ENCODE peak calls at places on chromosomes 7 and 10, in four cellular contexts. One of them, this sample, is unnamed.

GRCh38 chr10:24419067-24419466 is 210.1 kb downstream of the KIAA1217 start:
- DNase-seq in fibroblast of pulmonary artery: no peak
- DNase-seq in body of pancreas: no peak
- DNase-seq in cardiac muscle cell: no peak
- DNase-seq in this sample: no peak

GRCh38 chr10:88831709-88832108 is 19.9 kb downstream of the ANKRD22 start:
- DNase-seq in fibroblast of pulmonary artery: no peak
- DNase-seq in body of pancreas: no peak
- DNase-seq in cardiac muscle cell: no peak
- DNase-seq in this sample: no peak

GRCh38 chr10:126137557-126138221 is 241.3 kb downstream of the FANK1 start:
- DNase-seq in fibroblast of pulmonary artery: no peak
- DNase-seq in body of pancreas: no peak
- DNase-seq in cardiac muscle cell: no peak
- DNase-seq in this sample: no peak

GRCh38 chr10:29648983-29649268 is 14.2 kb upstream of the SVIL start:
- DNase-seq in fibroblast of pulmonary artery: peak; percentile 42
- DNase-seq in body of pancreas: no peak
- DNase-seq in cardiac muscle cell: no peak
- DNase-seq in this sample: no peak

GRCh38 chr10:31926765-31927596 is 1.6 kb downstream of the ARHGAP12 start:
- DNase-seq in fibroblast of pulmonary artery: no peak
- DNase-seq in body of pancreas: no peak
- DNase-seq in cardiac muscle cell: peak; percentile 37
- DNase-seq in this sample: peak; percentile 16

GRCh38 chr10:79148452-79149344 is 79.9 kb downstream of the ZMIZ1 start:
- DNase-seq in fibroblast of pulmonary artery: no peak
- DNase-seq in body of pancreas: peak; percentile 74
- DNase-seq in cardiac muscle cell: no peak
- DNase-seq in this sample: no peak

GRCh38 chr7:100626530-100627237 is 14.3 kb downstream of the MOSPD3 start:
- DNase-seq in fibroblast of pulmonary artery: peak; percentile 85
- DNase-seq in body of pancreas: peak; percentile 80
- DNase-seq in cardiac muscle cell: peak; percentile 81
- DNase-seq in this sample: peak; percentile 87

GRCh38 chr7:117190746-117191435 is 132.0 kb downstream of the WNT2 start:
- DNase-seq in fibroblast of pulmonary artery: no peak
- DNase-seq in body of pancreas: no peak
- DNase-seq in cardiac muscle cell: no peak
- DNase-seq in this sample: no peak

GRCh38 chr7:151292850-151293249 is 44.4 kb upstream of the SMARCD3 start:
- DNase-seq in fibroblast of pulmonary artery: no peak
- DNase-seq in body of pancreas: no peak
- DNase-seq in cardiac muscle cell: no peak
- DNase-seq in this sample: no peak

GRCh38 chr7:66669088-66669487 is 40.4 kb downstream of the KCTD7 start:
- DNase-seq in fibroblast of pulmonary artery: no peak
- DNase-seq in body of pancreas: no peak
- DNase-seq in cardiac muscle cell: no peak
- DNase-seq in this sample: no peak

GRCh38 chr10:61486251-61486650 is 33.1 kb upstream of the TMEM26 start:
- DNase-seq in fibroblast of pulmonary artery: no peak
- DNase-seq in body of pancreas: no peak
- DNase-seq in cardiac muscle cell: no peak
- DNase-seq in this sample: no peak

GRCh38 chr10:92183199-92183598 is 107.7 kb downstream of the CPEB3 start:
- DNase-seq in fibroblast of pulmonary artery: no peak
- DNase-seq in body of pancreas: no peak
- DNase-seq in cardiac muscle cell: no peak
- DNase-seq in this sample: no peak

GRCh38 chr7:33854178-33854577 is 51.2 kb upstream of the BMPER start:
- DNase-seq in fibroblast of pulmonary artery: peak; percentile 44
- DNase-seq in body of pancreas: no peak
- DNase-seq in cardiac muscle cell: no peak
- DNase-seq in this sample: no peak

GRCh38 chr7:28686418-28686800 is 271.7 kb downstream of the TRIL start:
- DNase-seq in fibroblast of pulmonary artery: peak; percentile 80
- DNase-seq in body of pancreas: peak; percentile 20
- DNase-seq in cardiac muscle cell: peak; percentile 26
- DNase-seq in this sample: peak; percentile 14

GRCh38 chr10:42996588-42996987 is 80.3 kb upstream of the RET start:
- DNase-seq in fibroblast of pulmonary artery: no peak
- DNase-seq in body of pancreas: no peak
- DNase-seq in cardiac muscle cell: no peak
- DNase-seq in this sample: no peak

GRCh38 chr10:31515819-31516402 is 196.9 kb downstream of the ZEB1 start:
- DNase-seq in fibroblast of pulmonary artery: no peak
- DNase-seq in body of pancreas: no peak
- DNase-seq in cardiac muscle cell: no peak
- DNase-seq in this sample: no peak

GRCh38 chr7:2554654-2555053 is 670 bp downstream of the BRAT1 start:
- DNase-seq in fibroblast of pulmonary artery: no peak
- DNase-seq in body of pancreas: no peak
- DNase-seq in cardiac muscle cell: peak; percentile 38
- DNase-seq in this sample: no peak

GRCh38 chr10:4352566-4352961 is 473.4 kb upstream of the AKR1E2 start:
- DNase-seq in fibroblast of pulmonary artery: peak; percentile 72
- DNase-seq in body of pancreas: peak; percentile 57
- DNase-seq in cardiac muscle cell: no peak
- DNase-seq in this sample: no peak

GRCh38 chr7:88396948-88397322 is 90.2 kb upstream of the STEAP4 start:
- DNase-seq in fibroblast of pulmonary artery: no peak
- DNase-seq in body of pancreas: no peak
- DNase-seq in cardiac muscle cell: no peak
- DNase-seq in this sample: no peak

GRCh38 chr7:111030358-111030735 is 60.6 kb upstream of the LRRN3 start:
- DNase-seq in fibroblast of pulmonary artery: peak; percentile 21
- DNase-seq in body of pancreas: no peak
- DNase-seq in cardiac muscle cell: no peak
- DNase-seq in this sample: no peak

GRCh38 chr7:28958235-28958945 is at the start of gene TRIL:
- DNase-seq in fibroblast of pulmonary artery: peak; percentile 81
- DNase-seq in body of pancreas: peak; percentile 61
- DNase-seq in cardiac muscle cell: peak; percentile 69
- DNase-seq in this sample: peak; percentile 69

GRCh38 chr10:121216721-121217181 is 365.6 kb downstream of the WDR11 start:
- DNase-seq in fibroblast of pulmonary artery: no peak
- DNase-seq in body of pancreas: no peak
- DNase-seq in cardiac muscle cell: no peak
- DNase-seq in this sample: no peak

GRCh38 chr7:343227-343822 is 53.4 kb downstream of the FOXL3 start:
- DNase-seq in fibroblast of pulmonary artery: no peak
- DNase-seq in body of pancreas: no peak
- DNase-seq in cardiac muscle cell: peak; percentile 60
- DNase-seq in this sample: peak; percentile 41

GRCh38 chr7:127769696-127770400 is 117.9 kb downstream of the SND1 start:
- DNase-seq in fibroblast of pulmonary artery: peak; percentile 50
- DNase-seq in body of pancreas: no peak
- DNase-seq in cardiac muscle cell: no peak
- DNase-seq in this sample: no peak

GRCh38 chr7:120272896-120273475 is at the start of gene KCND2:
- DNase-seq in fibroblast of pulmonary artery: peak; percentile 6
- DNase-seq in body of pancreas: no peak
- DNase-seq in cardiac muscle cell: peak; percentile 43
- DNase-seq in this sample: peak; percentile 69

GRCh38 chr7:135704074-135704473 is 23.9 kb downstream of the SLC13A4 start:
- DNase-seq in fibroblast of pulmonary artery: no peak
- DNase-seq in body of pancreas: no peak
- DNase-seq in cardiac muscle cell: no peak
- DNase-seq in this sample: no peak

GRCh38 chr7:27175005-27175625 is 995 bp upstream of the HOXA10 start:
- DNase-seq in fibroblast of pulmonary artery: no peak
- DNase-seq in body of pancreas: no peak
- DNase-seq in cardiac muscle cell: no peak
- DNase-seq in this sample: peak; percentile 36

GRCh38 chr10:108086502-108086901 is 922.0 kb upstream of the SORCS1 start:
- DNase-seq in fibroblast of pulmonary artery: no peak
- DNase-seq in body of pancreas: no peak
- DNase-seq in cardiac muscle cell: no peak
- DNase-seq in this sample: no peak

GRCh38 chr10:110007171-110007700 is 548 bp upstream of the ADD3 start:
- DNase-seq in fibroblast of pulmonary artery: no peak
- DNase-seq in body of pancreas: no peak
- DNase-seq in cardiac muscle cell: no peak
- DNase-seq in this sample: no peak

GRCh38 chr7:43647314-43647691 is 64.4 kb downstream of the STK17A start:
- DNase-seq in fibroblast of pulmonary artery: peak; percentile 84
- DNase-seq in body of pancreas: no peak
- DNase-seq in cardiac muscle cell: peak; percentile 25
- DNase-seq in this sample: no peak

GRCh38 chr10:42876476-42876875 is 93.9 kb downstream of the BMS1 start:
- DNase-seq in fibroblast of pulmonary artery: no peak
- DNase-seq in body of pancreas: no peak
- DNase-seq in cardiac muscle cell: no peak
- DNase-seq in this sample: no peak

GRCh38 chr10:43409385-43410109 is 561 bp upstream of the HNRNPF start:
- DNase-seq in fibroblast of pulmonary artery: no peak
- DNase-seq in body of pancreas: peak; percentile 58
- DNase-seq in cardiac muscle cell: no peak
- DNase-seq in this sample: no peak

GRCh38 chr7:151843181-151843580 is 33.7 kb downstream of the PRKAG2 start:
- DNase-seq in fibroblast of pulmonary artery: no peak
- DNase-seq in body of pancreas: no peak
- DNase-seq in cardiac muscle cell: no peak
- DNase-seq in this sample: no peak

GRCh38 chr10:126628746-126629145 is 41.7 kb downstream of the C10orf90 start:
- DNase-seq in fibroblast of pulmonary artery: no peak
- DNase-seq in body of pancreas: no peak
- DNase-seq in cardiac muscle cell: no peak
- DNase-seq in this sample: no peak

DNA sequence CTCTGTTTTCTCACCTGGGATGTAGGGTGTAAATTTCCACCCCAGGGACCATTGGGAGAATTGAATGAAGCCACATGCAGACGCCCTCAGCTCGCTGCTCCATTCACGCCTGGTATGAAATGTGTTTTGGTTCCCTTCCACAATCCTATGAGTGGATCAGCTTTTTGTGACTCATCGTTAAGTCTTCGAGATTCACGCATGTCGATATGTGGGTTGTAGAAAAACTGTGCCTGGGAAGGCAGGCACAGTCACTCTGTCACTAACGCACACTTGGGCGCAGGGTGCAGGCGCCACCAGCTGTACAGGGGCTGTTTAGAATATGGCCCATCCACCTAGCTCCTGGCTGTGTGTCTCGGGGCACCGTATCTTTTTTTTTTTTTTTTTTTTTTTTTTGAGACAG is 64.2 kb upstream of the SH2B2 start:
- DNase-seq in fibroblast of pulmonary artery: no peak
- DNase-seq in body of pancreas: no peak
- DNase-seq in cardiac muscle cell: no peak
- DNase-seq in this sample: no peak
- TF ChIP-seq CTCF in fibroblast of pulmonary artery: no peak
- TF ChIP-seq CTCF in body of pancreas: no peak
- TF ChIP-seq CTCF in cardiac muscle cell: no peak
- TF ChIP-seq CTCF in this sample: no peak

DNA sequence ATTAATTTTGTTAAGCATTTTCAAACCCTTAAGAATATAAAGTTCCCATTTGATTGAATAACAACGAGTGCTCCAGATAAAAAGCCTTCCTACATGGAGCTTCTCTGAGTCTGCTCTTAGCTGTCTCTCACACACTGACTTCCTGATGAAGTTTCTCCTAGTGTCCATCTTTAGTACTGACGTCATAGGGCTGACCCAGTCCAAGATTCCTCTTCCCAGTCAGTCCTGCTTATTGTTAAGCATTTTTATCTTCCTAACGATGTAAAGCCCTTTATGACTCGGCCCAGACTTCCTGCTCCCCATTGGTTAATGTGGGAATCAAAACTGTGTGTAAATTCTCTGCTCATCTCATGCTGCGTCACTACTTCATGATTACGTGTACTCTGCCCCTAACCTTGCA is 398.8 kb downstream of the TFEC start:
- DNase-seq in fibroblast of pulmonary artery: peak; percentile 47
- DNase-seq in body of pancreas: no peak
- DNase-seq in cardiac muscle cell: no peak
- DNase-seq in this sample: no peak
- TF ChIP-seq CTCF in fibroblast of pulmonary artery: no peak
- TF ChIP-seq CTCF in body of pancreas: no peak
- TF ChIP-seq CTCF in cardiac muscle cell: no peak
- TF ChIP-seq CTCF in this sample: no peak

GRCh38 chr10:97629289-97629688 is 4.0 kb downstream of the MORN4 start:
- DNase-seq in fibroblast of pulmonary artery: no peak
- DNase-seq in body of pancreas: no peak
- DNase-seq in cardiac muscle cell: no peak
- DNase-seq in this sample: no peak

GRCh38 chr10:97631098-97631497 is 2.2 kb downstream of the MORN4 start:
- DNase-seq in fibroblast of pulmonary artery: no peak
- DNase-seq in body of pancreas: no peak
- DNase-seq in cardiac muscle cell: no peak
- DNase-seq in this sample: no peak

GRCh38 chr10:97635577-97635976 is 2.3 kb upstream of the MORN4 start:
- DNase-seq in fibroblast of pulmonary artery: no peak
- DNase-seq in body of pancreas: no peak
- DNase-seq in cardiac muscle cell: no peak
- DNase-seq in this sample: no peak

GRCh38 chr10:97633921-97634320 is 621 bp upstream of the MORN4 start:
- DNase-seq in fibroblast of pulmonary artery: peak; percentile 18
- DNase-seq in body of pancreas: peak; percentile 13
- DNase-seq in cardiac muscle cell: no peak
- DNase-seq in this sample: no peak

GRCh38 chr10:97632949-97633884 is at the start of gene MORN4:
- DNase-seq in fibroblast of pulmonary artery: peak; percentile 92
- DNase-seq in body of pancreas: peak; percentile 95
- DNase-seq in cardiac muscle cell: peak; percentile 96
- DNase-seq in this sample: peak; percentile 92
- TF ChIP-seq CTCF in fibroblast of pulmonary artery: no peak
- TF ChIP-seq CTCF in body of pancreas: no peak
- TF ChIP-seq CTCF in cardiac muscle cell: no peak
- TF ChIP-seq CTCF in this sample: no peak

DNA sequence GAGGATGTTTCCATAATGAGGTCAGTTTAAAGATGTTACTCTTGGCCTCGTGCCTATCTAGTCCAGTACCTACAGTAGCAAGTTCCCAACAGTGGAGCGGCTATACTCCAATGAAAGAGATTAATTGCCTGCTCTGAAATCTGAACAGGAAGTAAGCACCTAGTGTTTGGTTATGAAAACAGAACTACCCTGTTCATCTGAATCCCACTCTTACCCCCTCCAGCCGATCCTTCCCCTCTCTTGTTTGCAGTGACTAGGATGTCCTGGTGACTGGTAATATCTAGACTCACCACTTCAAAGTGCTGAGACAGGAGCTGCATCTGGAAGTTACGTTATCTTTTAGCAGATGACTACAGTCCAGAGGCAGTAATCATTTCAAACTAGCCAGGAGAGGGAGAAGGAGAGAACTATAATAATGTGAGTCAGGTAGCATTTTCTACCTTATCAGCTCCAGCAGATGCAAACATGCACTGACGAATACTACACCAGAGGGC is 666.7 kb upstream of the NRP1 start:
- DNase-seq in fibroblast of pulmonary artery: no peak
- DNase-seq in body of pancreas: no peak
- DNase-seq in cardiac muscle cell: no peak
- DNase-seq in this sample: no peak
- TF ChIP-seq CTCF in fibroblast of pulmonary artery: no peak
- TF ChIP-seq CTCF in body of pancreas: no peak
- TF ChIP-seq CTCF in cardiac muscle cell: no peak
- TF ChIP-seq CTCF in this sample: no peak

This sample was measured in nephron progenitor cell.